ENCODE peak calls at places on chromosomes 5 and 9, in nine cellular contexts. H, I, U, F, J, W, X, Q and N are unnamed samples.

GRCh38 chr9:112084907-112085306 is 90.2 kb downstream of the SUSD1 start:
- DNase-seq in Q (no peak), I (no peak), F (no peak), J (no peak), U (no peak), W (no peak), H (no peak), X (no peak), N (no peak)

GRCh38 chr5:172726966-172727365 is 44.0 kb downstream of the DUSP1 start:
- DNase-seq in H (no peak), W (no peak), X (no peak), J (no peak), Q (no peak), F (peak), I (no peak), U (no peak), N (no peak)

GRCh38 chr5:150660108-150660831 is 781 bp upstream of the MYOZ3 start:
- DNase-seq in Q (no peak), I (no peak), J (no peak), F (no peak), X (no peak), U (no peak), W (no peak), H (no peak), N (no peak)

GRCh38 chr5:151248651-151249050 is 4.3 kb upstream of the GM2A start:
- DNase-seq in J (no peak), W (no peak), H (no peak), Q (no peak), I (no peak), U (no peak), F (no peak), X (no peak), N (no peak)

GRCh38 chr9:4080889-4081548 is 218.8 kb downstream of the GLIS3 start:
- DNase-seq in J (no peak), I (no peak), X (no peak), F (no peak), U (no peak), W (no peak), Q (no peak), H (no peak), N (no peak)

GRCh38 chr5:132013711-132014110 is 2.3 kb upstream of the ACSL6 start:
- DNase-seq in F (peak), X (no peak), I (no peak), H (no peak), Q (no peak), J (no peak), U (no peak), W (no peak), N (no peak)

GRCh38 chr5:131328536-131329186 is 64.8 kb downstream of the CDC42SE2 start:
- DNase-seq in I (no peak), W (peak), Q (no peak), F (no peak), X (peak), J (no peak), H (peak), U (no peak), N (no peak)

GRCh38 chr9:114169029-114169939 is 13.9 kb downstream of the COL27A1 start:
- DNase-seq in I (no peak), F (peak), U (no peak), H (peak), X (peak), J (no peak), W (no peak), Q (no peak), N (no peak)

GRCh38 chr5:76657683-76658311 is 34.6 kb upstream of the F2RL2 start:
- DNase-seq in J (no peak), I (no peak), U (no peak), Q (no peak), W (peak), X (no peak), F (no peak), H (no peak), N (no peak)

GRCh38 chr9:86406366-86406765 is 52.2 kb upstream of the TUT7 start:
- DNase-seq in J (no peak), W (peak), I (no peak), U (no peak), H (peak), X (peak), Q (peak), F (no peak), N (peak)

GRCh38 chr9:3879731-3880493 is 354.1 kb upstream of the RFX3 start:
- DNase-seq in W (no peak), H (no peak), F (no peak), I (no peak), J (no peak), U (peak), X (no peak), Q (no peak), N (no peak)

GRCh38 chr9:126303488-126303887 is 23.1 kb upstream of the MVB12B start:
- DNase-seq in X (no peak), F (no peak), Q (no peak), J (no peak), H (no peak), I (no peak), W (no peak), U (no peak), N (no peak)

GRCh38 chr9:23820731-23821399 is 5.2 kb downstream of the ELAVL2 start:
- DNase-seq in Q (no peak), W (no peak), U (no peak), H (no peak), I (peak), J (no peak), X (no peak), F (peak), N (no peak)

GRCh38 chr5:34053133-34053532 is 10.1 kb upstream of the C1QTNF3 start:
- DNase-seq in U (no peak), X (peak), F (no peak), I (no peak), W (peak), Q (no peak), H (peak), J (no peak), N (no peak)

GRCh38 chr5:161975350-161975749 is 92.2 kb upstream of the GABRG2 start:
- DNase-seq in F (no peak), I (no peak), X (no peak), H (no peak), Q (no peak), W (no peak), J (no peak), U (no peak), N (no peak)

GRCh38 chr5:142342128-142342981 is 17.5 kb upstream of the SPRY4 start:
- DNase-seq in Q (no peak), X (peak), U (no peak), F (no peak), W (no peak), I (no peak), H (peak), J (no peak), N (peak)

GRCh38 chr5:142871880-142872200 is 101.7 kb downstream of the ARHGAP26 start:
- DNase-seq in F (no peak), Q (no peak), J (no peak), W (peak), I (no peak), H (peak), X (no peak), U (no peak), N (no peak)